ENCODE peak calls at places on chromosomes 1 and 21, in seven cellular contexts. One of them, this sample, is unnamed.
A peak's percentile ranks its signal among the peaks of the same experiment; 100 is the strongest.

GRCh38 chr1:76919123-76919522 is 51.8 kb downstream of the ST6GALNAC5 start:
- DNase-seq in cardiac muscle cell: no peak
- DNase-seq in bronchial epithelial cell: no peak
- DNase-seq in astrocyte: no peak
- DNase-seq in BJ: no peak
- DNase-seq in trophoblast cell: no peak
- DNase-seq in CD8-positive, alpha-beta memory T cell: no peak
- DNase-seq in this sample: no peak

GRCh38 chr1:171965802-171966201 is 124.5 kb downstream of the DNM3 start:
- DNase-seq in bronchial epithelial cell: peak; percentile 50
- DNase-seq in BJ: no peak
- DNase-seq in cardiac muscle cell: no peak
- DNase-seq in trophoblast cell: no peak
- DNase-seq in CD8-positive, alpha-beta memory T cell: no peak
- DNase-seq in astrocyte: peak; percentile 17
- DNase-seq in this sample: peak; percentile 33

GRCh38 chr1:168504064-168504837 is 39.5 kb downstream of the XCL2 start:
- DNase-seq in astrocyte: peak; percentile 12
- DNase-seq in trophoblast cell: peak; percentile 44
- DNase-seq in cardiac muscle cell: no peak
- DNase-seq in BJ: no peak
- DNase-seq in CD8-positive, alpha-beta memory T cell: no peak
- DNase-seq in bronchial epithelial cell: peak; percentile 97
- DNase-seq in this sample: peak; percentile 21

GRCh38 chr1:47725000-47725731 is 272.0 kb downstream of the TRABD2B start:
- DNase-seq in bronchial epithelial cell: no peak
- DNase-seq in CD8-positive, alpha-beta memory T cell: no peak
- DNase-seq in BJ: no peak
- DNase-seq in astrocyte: no peak
- DNase-seq in trophoblast cell: no peak
- DNase-seq in cardiac muscle cell: peak; percentile 71
- DNase-seq in this sample: no peak

GRCh38 chr21:29144736-29145353 is 14.4 kb downstream of the MAP3K7CL start:
- DNase-seq in BJ: no peak
- DNase-seq in bronchial epithelial cell: no peak
- DNase-seq in trophoblast cell: no peak
- DNase-seq in cardiac muscle cell: no peak
- DNase-seq in CD8-positive, alpha-beta memory T cell: no peak
- DNase-seq in astrocyte: no peak
- DNase-seq in this sample: peak; percentile 52

GRCh38 chr1:20183035-20183434 is 2.9 kb upstream of the UBXN10 start:
- DNase-seq in BJ: no peak
- DNase-seq in cardiac muscle cell: no peak
- DNase-seq in CD8-positive, alpha-beta memory T cell: no peak
- DNase-seq in astrocyte: no peak
- DNase-seq in trophoblast cell: peak; percentile 71
- DNase-seq in bronchial epithelial cell: no peak
- DNase-seq in this sample: no peak

GRCh38 chr1:88528792-88529191 is 155.3 kb upstream of the PKN2 start:
- DNase-seq in bronchial epithelial cell: peak; percentile 45
- DNase-seq in BJ: no peak
- DNase-seq in astrocyte: no peak
- DNase-seq in CD8-positive, alpha-beta memory T cell: no peak
- DNase-seq in cardiac muscle cell: no peak
- DNase-seq in trophoblast cell: no peak
- DNase-seq in this sample: no peak

GRCh38 chr1:77831976-77832695 is 52.7 kb downstream of the MIGA1 start:
- DNase-seq in trophoblast cell: no peak
- DNase-seq in BJ: peak; percentile 60
- DNase-seq in bronchial epithelial cell: no peak
- DNase-seq in astrocyte: peak; percentile 84
- DNase-seq in cardiac muscle cell: no peak
- DNase-seq in CD8-positive, alpha-beta memory T cell: no peak
- DNase-seq in this sample: peak; percentile 86

GRCh38 chr1:219585837-219586465 is 27.0 kb downstream of the ZC3H11B start:
- DNase-seq in bronchial epithelial cell: peak; percentile 51
- DNase-seq in CD8-positive, alpha-beta memory T cell: no peak
- DNase-seq in cardiac muscle cell: no peak
- DNase-seq in astrocyte: no peak
- DNase-seq in BJ: no peak
- DNase-seq in trophoblast cell: peak; percentile 93
- DNase-seq in this sample: no peak

GRCh38 chr1:230682274-230682673 is 31.6 kb downstream of the AGT start:
- DNase-seq in bronchial epithelial cell: no peak
- DNase-seq in BJ: no peak
- DNase-seq in cardiac muscle cell: peak; percentile 67
- DNase-seq in astrocyte: no peak
- DNase-seq in CD8-positive, alpha-beta memory T cell: no peak
- DNase-seq in trophoblast cell: no peak
- DNase-seq in this sample: no peak

GRCh38 chr1:230340778-230341546 is 85.2 kb downstream of the PGBD5 start:
- DNase-seq in cardiac muscle cell: no peak
- DNase-seq in CD8-positive, alpha-beta memory T cell: no peak
- DNase-seq in BJ: no peak
- DNase-seq in trophoblast cell: no peak
- DNase-seq in astrocyte: no peak
- DNase-seq in bronchial epithelial cell: no peak
- DNase-seq in this sample: no peak

GRCh38 chr1:41645062-41645461 is 160.6 kb upstream of the EDN2 start:
- DNase-seq in bronchial epithelial cell: no peak
- DNase-seq in BJ: no peak
- DNase-seq in cardiac muscle cell: no peak
- DNase-seq in CD8-positive, alpha-beta memory T cell: no peak
- DNase-seq in astrocyte: no peak
- DNase-seq in trophoblast cell: no peak
- DNase-seq in this sample: no peak

GRCh38 chr1:210989949-210990348 is 144.0 kb downstream of the KCNH1 start:
- DNase-seq in cardiac muscle cell: no peak
- DNase-seq in trophoblast cell: no peak
- DNase-seq in BJ: no peak
- DNase-seq in bronchial epithelial cell: no peak
- DNase-seq in CD8-positive, alpha-beta memory T cell: no peak
- DNase-seq in astrocyte: no peak
- DNase-seq in this sample: no peak

GRCh38 chr21:19853709-19854575 is 1144.3 kb upstream of the NCAM2 start:
- DNase-seq in astrocyte: no peak
- DNase-seq in bronchial epithelial cell: no peak
- DNase-seq in CD8-positive, alpha-beta memory T cell: no peak
- DNase-seq in trophoblast cell: no peak
- DNase-seq in cardiac muscle cell: no peak
- DNase-seq in BJ: no peak
- DNase-seq in this sample: no peak

GRCh38 chr1:26066857-26067256 is 573 bp downstream of the TRIM63 start:
- DNase-seq in trophoblast cell: no peak
- DNase-seq in astrocyte: no peak
- DNase-seq in cardiac muscle cell: peak; percentile 96
- DNase-seq in CD8-positive, alpha-beta memory T cell: no peak
- DNase-seq in bronchial epithelial cell: no peak
- DNase-seq in BJ: no peak
- DNase-seq in this sample: no peak

GRCh38 chr1:220491891-220492290 is 36.0 kb upstream of the MARK1 start:
- DNase-seq in cardiac muscle cell: no peak
- DNase-seq in astrocyte: no peak
- DNase-seq in bronchial epithelial cell: no peak
- DNase-seq in BJ: no peak
- DNase-seq in trophoblast cell: no peak
- DNase-seq in CD8-positive, alpha-beta memory T cell: no peak
- DNase-seq in this sample: no peak

GRCh38 chr1:145974721-145975120 is 10.2 kb downstream of the POLR3GL start:
- DNase-seq in bronchial epithelial cell: no peak
- DNase-seq in CD8-positive, alpha-beta memory T cell: no peak
- DNase-seq in BJ: no peak
- DNase-seq in astrocyte: no peak
- DNase-seq in trophoblast cell: no peak
- DNase-seq in cardiac muscle cell: no peak
- DNase-seq in this sample: no peak

GRCh38 chr1:21869620-21870121 is 57.6 kb downstream of the LDLRAD2 start:
- DNase-seq in trophoblast cell: peak; percentile 16
- DNase-seq in BJ: peak; percentile 49
- DNase-seq in CD8-positive, alpha-beta memory T cell: no peak
- DNase-seq in cardiac muscle cell: no peak
- DNase-seq in bronchial epithelial cell: peak; percentile 89
- DNase-seq in astrocyte: peak; percentile 67
- DNase-seq in this sample: peak; percentile 76

GRCh38 chr1:183138301-183138700 is 47.8 kb upstream of the LAMC2 start:
- DNase-seq in trophoblast cell: no peak
- DNase-seq in BJ: no peak
- DNase-seq in astrocyte: no peak
- DNase-seq in cardiac muscle cell: no peak
- DNase-seq in CD8-positive, alpha-beta memory T cell: no peak
- DNase-seq in bronchial epithelial cell: peak; percentile 50
- DNase-seq in this sample: peak; percentile 24

GRCh38 chr1:183137782-183138181 is 48.3 kb upstream of the LAMC2 start:
- DNase-seq in cardiac muscle cell: no peak
- DNase-seq in trophoblast cell: no peak
- DNase-seq in BJ: peak; percentile 55
- DNase-seq in astrocyte: peak; percentile 36
- DNase-seq in CD8-positive, alpha-beta memory T cell: no peak
- DNase-seq in bronchial epithelial cell: no peak
- DNase-seq in this sample: no peak

GRCh38 chr1:183139281-183139942 is 46.7 kb upstream of the LAMC2 start:
- DNase-seq in CD8-positive, alpha-beta memory T cell: no peak
- DNase-seq in astrocyte: peak; percentile 40
- DNase-seq in trophoblast cell: no peak
- DNase-seq in bronchial epithelial cell: peak; percentile 90
- DNase-seq in cardiac muscle cell: no peak
- DNase-seq in BJ: no peak
- DNase-seq in this sample: peak; percentile 51

GRCh38 chr1:183131166-183131565 is 54.9 kb upstream of the LAMC2 start:
- DNase-seq in CD8-positive, alpha-beta memory T cell: no peak
- DNase-seq in cardiac muscle cell: no peak
- DNase-seq in astrocyte: no peak
- DNase-seq in bronchial epithelial cell: no peak
- DNase-seq in trophoblast cell: no peak
- DNase-seq in BJ: no peak
- DNase-seq in this sample: no peak

GRCh38 chr1:183135336-183135735 is 50.7 kb upstream of the LAMC2 start:
- DNase-seq in CD8-positive, alpha-beta memory T cell: no peak
- DNase-seq in BJ: no peak
- DNase-seq in bronchial epithelial cell: no peak
- DNase-seq in cardiac muscle cell: no peak
- DNase-seq in trophoblast cell: no peak
- DNase-seq in astrocyte: no peak
- DNase-seq in this sample: no peak
- H3K36me3 ChIP-seq in CD8-positive, alpha-beta memory T cell: no peaks in the 10 kb centered on the region
- H3K36me3 ChIP-seq in BJ: peaks cover 24% of the 10 kb centered on the region
- H3K36me3 ChIP-seq in bronchial epithelial cell: peaks cover 15% of the 10 kb centered on the region
- H3K36me3 ChIP-seq in cardiac muscle cell: peaks cover 78% of the 10 kb centered on the region
- H3K36me3 ChIP-seq in trophoblast cell: peaks cover 22% of the 10 kb centered on the region
- H3K36me3 ChIP-seq in astrocyte: peaks cover 78% of the 10 kb centered on the region
- H3K36me3 ChIP-seq in this sample: peaks cover 21% of the 10 kb centered on the region

GRCh38 chr1:96478228-96478627 is 243.4 kb upstream of the PTBP2 start:
- DNase-seq in BJ: no peak
- DNase-seq in astrocyte: no peak
- DNase-seq in bronchial epithelial cell: no peak
- DNase-seq in trophoblast cell: no peak
- DNase-seq in CD8-positive, alpha-beta memory T cell: no peak
- DNase-seq in cardiac muscle cell: no peak
- DNase-seq in this sample: no peak
- H3K27me3 ChIP-seq in BJ: no peaks in the 10 kb centered on the region
- H3K27me3 ChIP-seq in astrocyte: no peaks in the 10 kb centered on the region
- H3K27me3 ChIP-seq in bronchial epithelial cell: no peaks in the 10 kb centered on the region
- H3K27me3 ChIP-seq in trophoblast cell: no peaks in the 10 kb centered on the region
- H3K27me3 ChIP-seq in CD8-positive, alpha-beta memory T cell: no peaks in the 10 kb centered on the region
- H3K27me3 ChIP-seq in cardiac muscle cell: peaks cover 31% of the 10 kb centered on the region
- H3K27me3 ChIP-seq in this sample: no peaks in the 10 kb centered on the region

DNA sequence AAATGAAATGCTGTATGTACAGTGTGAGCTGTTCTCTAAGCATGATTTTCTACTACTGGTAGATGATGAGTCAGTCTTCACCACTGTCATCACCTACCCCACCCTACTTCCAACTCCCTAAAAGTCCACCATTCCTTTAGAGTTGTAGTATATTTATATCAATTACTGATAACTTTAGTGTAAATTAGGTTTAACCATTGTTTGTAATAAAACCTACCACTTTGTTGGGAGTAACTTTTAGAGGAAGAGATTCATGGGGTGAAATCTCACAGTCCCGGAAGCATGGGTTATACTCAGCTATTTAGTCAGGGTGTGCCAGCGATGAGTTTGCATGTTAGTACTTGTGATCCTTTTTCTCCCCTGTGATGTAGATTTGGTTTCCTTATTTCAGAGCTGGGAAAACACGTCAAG is 17.1 kb downstream of the MORC3 start:
- DNase-seq in cardiac muscle cell: no peak
- DNase-seq in trophoblast cell: peak; percentile 10
- DNase-seq in BJ: no peak
- DNase-seq in CD8-positive, alpha-beta memory T cell: no peak
- DNase-seq in astrocyte: peak; percentile 52
- DNase-seq in bronchial epithelial cell: peak; percentile 94
- DNase-seq in this sample: peak; percentile 58
- H3K36me3 ChIP-seq in cardiac muscle cell: peaks cover 51% of the 10 kb centered on the region
- H3K36me3 ChIP-seq in trophoblast cell: peaks cover 26% of the 10 kb centered on the region
- H3K36me3 ChIP-seq in BJ: peaks cover 15% of the 10 kb centered on the region
- H3K36me3 ChIP-seq in CD8-positive, alpha-beta memory T cell: peaks cover 46% of the 10 kb centered on the region
- H3K36me3 ChIP-seq in astrocyte: peaks cover 32% of the 10 kb centered on the region
- H3K36me3 ChIP-seq in bronchial epithelial cell: peaks cover 16% of the 10 kb centered on the region
- H3K36me3 ChIP-seq in this sample: peaks cover 2% of the 10 kb centered on the region

DNA sequence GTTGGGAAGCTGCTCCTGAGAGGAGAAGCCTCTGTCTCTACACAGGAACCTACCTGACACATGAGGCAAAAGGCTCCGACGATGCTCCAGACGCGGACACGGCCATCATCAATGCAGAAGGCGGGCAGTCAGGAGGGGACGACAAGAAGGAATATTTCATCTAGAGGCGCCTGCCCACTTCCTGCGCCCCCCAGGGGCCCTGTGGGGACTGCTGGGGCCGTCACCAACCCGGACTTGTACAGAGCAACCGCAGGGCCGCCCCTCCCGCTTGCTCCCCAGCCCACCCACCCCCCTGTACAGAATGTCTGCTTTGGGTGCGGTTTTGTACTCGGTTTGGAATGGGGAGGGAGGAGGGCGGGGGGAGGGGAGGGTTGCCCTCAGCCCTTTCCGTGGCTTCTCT is 3.9 kb upstream of the ACKR1 start:
- DNase-seq in astrocyte: no peak
- DNase-seq in BJ: no peak
- DNase-seq in CD8-positive, alpha-beta memory T cell: no peak
- DNase-seq in trophoblast cell: no peak
- DNase-seq in cardiac muscle cell: no peak
- DNase-seq in bronchial epithelial cell: no peak
- DNase-seq in this sample: no peak
- H3K27me3 ChIP-seq in astrocyte: no peaks in the 10 kb centered on the region
- H3K27me3 ChIP-seq in BJ: no peaks in the 10 kb centered on the region
- H3K27me3 ChIP-seq in CD8-positive, alpha-beta memory T cell: no peaks in the 10 kb centered on the region
- H3K27me3 ChIP-seq in trophoblast cell: no peaks in the 10 kb centered on the region
- H3K27me3 ChIP-seq in cardiac muscle cell: no peaks in the 10 kb centered on the region
- H3K27me3 ChIP-seq in bronchial epithelial cell: peaks cover 6% of the 10 kb centered on the region
- H3K27me3 ChIP-seq in this sample: no peaks in the 10 kb centered on the region

DNA sequence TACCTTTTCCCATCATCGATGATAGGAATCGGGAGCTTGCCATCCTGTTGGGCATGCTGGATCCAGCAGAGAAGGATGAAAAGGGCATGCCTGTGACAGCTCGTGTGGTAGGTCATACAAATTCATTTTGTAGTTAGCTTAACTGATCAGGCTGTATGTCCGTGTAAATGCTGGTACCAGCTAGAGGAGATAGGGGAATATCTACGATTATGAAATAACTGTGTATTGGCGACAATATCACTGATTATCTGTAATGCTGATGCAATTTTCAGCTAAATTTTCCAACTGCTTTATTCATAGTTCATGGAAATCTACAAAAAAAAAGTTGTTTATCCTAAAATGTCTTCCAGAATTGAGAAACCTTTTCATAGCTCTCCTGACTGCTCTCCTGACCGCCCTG is 8.3 kb downstream of the PRDX6 start:
- DNase-seq in astrocyte: no peak
- DNase-seq in cardiac muscle cell: no peak
- DNase-seq in trophoblast cell: peak; percentile 52
- DNase-seq in BJ: no peak
- DNase-seq in bronchial epithelial cell: no peak
- DNase-seq in CD8-positive, alpha-beta memory T cell: no peak
- DNase-seq in this sample: no peak
- H3K36me3 ChIP-seq in astrocyte: peaks cover 79% of the 10 kb centered on the region
- H3K36me3 ChIP-seq in cardiac muscle cell: peaks cover 86% of the 10 kb centered on the region
- H3K36me3 ChIP-seq in trophoblast cell: peaks cover 15% of the 10 kb centered on the region
- H3K36me3 ChIP-seq in BJ: peaks cover 25% of the 10 kb centered on the region
- H3K36me3 ChIP-seq in bronchial epithelial cell: peaks cover 19% of the 10 kb centered on the region
- H3K36me3 ChIP-seq in CD8-positive, alpha-beta memory T cell: peaks cover 64% of the 10 kb centered on the region
- H3K36me3 ChIP-seq in this sample: peaks cover 25% of the 10 kb centered on the region